ENCODE peak calls at places on chromosomes 12 and 14, in four cellular contexts. O is DND-41, W is lung, K is Karpas-422. Y is an unnamed sample.

GRCh38 chr14:100132903-100133510 is 26.4 kb downstream of the DEGS2 start:
- DNase-seq in K (no peak), O (no peak), W (no peak), Y (no peak)

GRCh38 chr12:30447061-30447750 is 248.5 kb downstream of the IPO8 start:
- DNase-seq in O (no peak), W (no peak), K (no peak), Y (no peak)

GRCh38 chr14:99035268-99035667 is 236.7 kb downstream of the BCL11B start:
- DNase-seq in W (peak), O (no peak), K (no peak), Y (no peak)

GRCh38 chr12:122013136-122013535 is 8.5 kb upstream of the BCL7A start:
- DNase-seq in K (peak), W (no peak), O (no peak), Y (no peak)

GRCh38 chr12:22083167-22083566 is 37.1 kb downstream of the CMAS start:
- DNase-seq in K (peak), O (no peak), W (no peak), Y (peak)

GRCh38 chr12:117051380-117051779 is 47.8 kb downstream of the TESC start:
- DNase-seq in W (no peak), K (peak), O (no peak), Y (no peak)

GRCh38 chr12:57604454-57605307 is at the start of gene DTX3:
- DNase-seq in W (no peak), K (peak), O (peak), Y (no peak)

GRCh38 chr12:105235299-105235746 is 651 bp downstream of the APPL2 start:
- DNase-seq in O (peak), W (no peak), K (peak), Y (no peak)

GRCh38 chr14:49206832-49207231 is 379.3 kb downstream of the RPS29 start:
- DNase-seq in W (no peak), O (no peak), K (no peak), Y (no peak)

GRCh38 chr14:68268719-68269118 is 449.1 kb downstream of the RAD51B start:
- DNase-seq in W (no peak), K (no peak), O (no peak), Y (no peak)

GRCh38 chr14:100601064-100601463 is 13.8 kb upstream of the BEGAIN start:
- DNase-seq in W (no peak), K (no peak), O (no peak), Y (no peak)

GRCh38 chr14:53619625-53620324 is 336.9 kb downstream of the BMP4 start:
- DNase-seq in W (no peak), K (no peak), O (no peak), Y (no peak)

GRCh38 chr14:72975776-72976175 is 49.5 kb downstream of the DCAF4 start:
- DNase-seq in W (no peak), K (peak), O (no peak), Y (no peak)

GRCh38 chr12:8033153-8034044 is 883 bp downstream of the FOXJ2 start:
- DNase-seq in K (peak), W (peak), O (peak), Y (peak)

GRCh38 chr14:100297320-100298300 is 8.6 kb downstream of the SLC25A29 start:
- DNase-seq in W (peak), K (peak), O (no peak), Y (peak)

GRCh38 chr14:55094630-55095157 is 34.4 kb upstream of the LGALS3 start:
- DNase-seq in K (no peak), W (no peak), O (no peak), Y (no peak)

GRCh38 chr14:69713127-69713800 is 53.7 kb upstream of the SRSF5 start:
- DNase-seq in W (no peak), O (no peak), K (no peak), Y (no peak)

GRCh38 chr14:101127239-101127638 is 223.7 kb upstream of the RTL1 start:
- DNase-seq in W (peak), O (no peak), K (no peak), Y (no peak)

GRCh38 chr12:129423041-129423580 is 480.7 kb downstream of the TMEM132D start:
- DNase-seq in W (no peak), K (no peak), O (no peak), Y (no peak)

GRCh38 chr14:37858733-37859132 is 263.3 kb downstream of the TTC6 start:
- DNase-seq in O (no peak), K (no peak), W (no peak), Y (no peak)

GRCh38 chr14:24246765-24247212 is 4.4 kb upstream of the TINF2 start:
- DNase-seq in O (no peak), W (no peak), K (no peak), Y (no peak)

GRCh38 chr14:89190779-89191513 is 226.1 kb downstream of the FOXN3 start:
- DNase-seq in W (no peak), K (no peak), O (no peak), Y (no peak)

GRCh38 chr12:6326316-6326959 is 15.4 kb downstream of the TNFRSF1A start:
- DNase-seq in W (no peak), O (peak), K (peak), Y (no peak)

GRCh38 chr12:56987011-56987410 is 19.3 kb downstream of the ZBTB39 start:
- DNase-seq in O (no peak), K (no peak), W (no peak), Y (no peak)

GRCh38 chr12:39065455-39065854 is 160.1 kb upstream of the CPNE8 start:
- DNase-seq in K (no peak), W (no peak), O (no peak), Y (no peak)

GRCh38 chr12:25929096-25929637 is 29.3 kb upstream of the RASSF8 start:
- DNase-seq in K (no peak), O (no peak), W (no peak), Y (no peak)

GRCh38 chr12:104958009-104958945 is at the start of gene SLC41A2:
- DNase-seq in W (peak), O (peak), K (peak), Y (peak)

GRCh38 chr12:116358850-116359761 is 81.6 kb upstream of the MED13L start:
- DNase-seq in K (peak), O (peak), W (peak), Y (peak)

GRCh38 chr14:99516156-99517045 is 35.2 kb downstream of the CCNK start:
- DNase-seq in W (no peak), O (no peak), K (no peak), Y (no peak)

GRCh38 chr14:34103176-34103575 is 152.3 kb upstream of the EGLN3 start:
- DNase-seq in K (no peak), O (no peak), W (no peak), Y (no peak)

GRCh38 chr12:112904571-112904970 is 2.2 kb upstream of the OAS1 start:
- DNase-seq in O (no peak), K (no peak), W (no peak), Y (no peak)

GRCh38 chr12:112907415-112908157 is 824 bp downstream of the OAS1 start:
- DNase-seq in O (no peak), W (no peak), K (peak), Y (no peak)

GRCh38 chr12:112905451-112906089 is 1.2 kb upstream of the OAS1 start:
- DNase-seq in O (no peak), W (no peak), K (no peak), Y (no peak)

GRCh38 chr12:112908548-112908947 is 1.8 kb downstream of the OAS1 start:
- DNase-seq in W (no peak), K (no peak), O (no peak), Y (no peak)

GRCh38 chr12:112906712-112907414 is at the start of gene OAS1:
- DNase-seq in O (peak), W (peak), K (peak), Y (no peak)
- H3K27ac ChIP-seq in O (peak), W (peak), K (peak), Y (peak)

GRCh38 chr14:32197919-32198318 is 3.9 kb upstream of the RNU6-7 start:
- DNase-seq in K (no peak), O (no peak), W (no peak), Y (no peak)
- H3K27ac ChIP-seq in K (no peak), O (no peak), W (no peak), Y (no peak)

GRCh38 chr12:49750027-49750977 is 8.9 kb downstream of the TMBIM6 start:
- DNase-seq in K (peak), O (peak), W (no peak), Y (no peak)
- H3K27ac ChIP-seq in K (peak), O (no peak), W (peak), Y (peak)

GRCh38 chr14:42014301-42014700 is 407.6 kb downstream of the LRFN5 start:
- DNase-seq in O (no peak), K (no peak), W (no peak), Y (no peak)

GRCh38 chr14:42011221-42011620 is 404.5 kb downstream of the LRFN5 start:
- DNase-seq in O (no peak), W (no peak), K (no peak), Y (no peak)

GRCh38 chr14:42013560-42013959 is 406.9 kb downstream of the LRFN5 start:
- DNase-seq in W (no peak), O (no peak), K (no peak), Y (no peak)
- H3K27ac ChIP-seq in W (no peak), O (no peak), K (no peak), Y (no peak)

GRCh38 chr14:95394981-95395737 is 75.5 kb upstream of the CLMN start:
- DNase-seq in O (no peak), W (no peak), K (no peak), Y (no peak)
- H3K27ac ChIP-seq in O (no peak), W (no peak), K (no peak), Y (no peak)

DNA sequence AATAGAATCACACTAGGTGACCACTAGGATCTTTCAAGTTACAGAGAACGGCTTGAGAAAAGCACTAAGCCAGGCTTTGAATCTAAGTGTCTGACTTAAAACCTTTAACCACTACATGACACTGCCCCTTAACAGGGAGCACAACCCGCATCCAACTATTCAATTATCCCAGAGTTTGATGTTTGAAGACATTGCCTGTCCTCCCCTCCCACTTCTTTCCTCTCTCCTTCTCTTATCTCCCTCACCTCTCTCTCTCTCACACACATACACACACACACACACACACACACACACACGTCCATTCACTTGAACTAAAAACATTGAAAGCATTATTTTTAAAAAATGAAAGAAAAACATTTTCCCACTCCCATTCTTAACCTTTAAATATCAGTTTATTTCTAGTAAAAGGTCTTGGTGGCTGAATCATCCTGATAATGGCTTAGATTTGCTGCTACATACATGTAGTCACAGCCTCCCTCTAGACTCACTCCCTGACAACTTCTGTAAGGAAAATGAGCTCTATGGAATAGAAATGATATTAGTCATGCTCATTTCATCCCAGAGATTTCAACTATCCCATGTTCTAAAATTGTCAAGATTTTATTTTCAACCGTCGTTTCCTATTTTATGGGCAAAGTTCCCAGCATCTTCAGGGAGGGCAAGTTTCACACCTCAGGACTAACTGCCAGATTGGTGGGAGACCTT is 53.5 kb upstream of the RAP1B start:
- DNase-seq in W (no peak), K (no peak), O (no peak), Y (no peak)
- H3K27ac ChIP-seq in W (no peak), K (no peak), O (no peak), Y (no peak)

GRCh38 chr12:100797786-100798580 is 3.4 kb downstream of the ANO4 start:
- DNase-seq in K (no peak), W (no peak), O (no peak), Y (no peak)

GRCh38 chr12:100796616-100797015 is 2.0 kb downstream of the ANO4 start:
- DNase-seq in O (no peak), K (no peak), W (no peak), Y (no peak)

GRCh38 chr12:100799770-100800169 is 5.2 kb downstream of the ANO4 start:
- DNase-seq in O (no peak), K (no peak), W (no peak), Y (no peak)

GRCh38 chr12:100797246-100797645 is 2.7 kb downstream of the ANO4 start:
- DNase-seq in O (no peak), W (no peak), K (no peak), Y (no peak)

DNA sequence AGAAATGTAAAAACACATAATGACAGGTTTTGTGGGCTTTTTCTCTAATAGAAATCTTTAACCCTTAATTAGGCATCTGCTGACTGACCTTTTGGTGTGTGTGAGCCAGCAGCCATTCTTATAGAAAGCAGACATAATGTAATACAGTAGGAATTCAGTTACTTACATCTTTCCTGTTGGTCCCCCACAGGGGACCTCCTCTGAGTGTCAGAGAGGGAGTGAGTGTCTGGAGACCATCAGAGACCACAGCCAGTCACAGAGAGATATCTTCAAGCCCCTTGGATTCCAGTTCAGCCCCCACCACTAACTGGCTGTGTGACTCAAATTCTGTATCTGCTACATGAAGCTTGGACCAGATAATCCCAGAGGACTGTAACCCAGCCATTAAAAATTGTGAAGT is 4.2 kb downstream of the ANO4 start:
- DNase-seq in O (no peak), K (no peak), W (no peak), Y (no peak)
- H3K27ac ChIP-seq in O (no peak), K (no peak), W (no peak), Y (no peak)

GRCh38 chr12:49133590-49133989 is 2.4 kb upstream of the TUBA1B start:
- DNase-seq in K (no peak), O (no peak), W (no peak), Y (no peak)

GRCh38 chr12:49144384-49144783 is 13.2 kb upstream of the TUBA1B start:
- DNase-seq in W (no peak), O (no peak), K (no peak), Y (no peak)

GRCh38 chr12:49138587-49138986 is 7.4 kb upstream of the TUBA1B start:
- DNase-seq in W (no peak), O (no peak), K (no peak), Y (no peak)

GRCh38 chr12:49137476-49137875 is 6.3 kb upstream of the TUBA1B start:
- DNase-seq in K (no peak), W (no peak), O (no peak), Y (no peak)

DNA sequence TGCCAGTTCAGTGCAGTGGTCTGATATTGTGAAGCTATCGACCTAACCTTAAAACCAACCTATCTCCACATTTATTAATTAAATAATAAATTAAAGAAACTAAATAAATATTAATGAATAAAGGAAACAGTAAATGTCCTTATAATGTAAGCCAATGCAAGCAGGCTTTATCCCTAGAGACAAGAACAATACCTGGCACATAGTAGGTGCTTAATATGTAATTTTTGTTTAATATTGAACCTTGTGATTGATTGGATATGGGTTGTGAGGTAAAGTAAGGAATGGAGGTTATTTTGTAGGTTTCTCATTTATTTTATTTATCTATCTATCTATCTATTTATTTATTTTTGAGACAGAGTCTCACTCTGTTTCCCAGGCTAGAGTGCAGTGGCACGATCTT is 7.8 kb upstream of the TUBA1B start:
- DNase-seq in K (no peak), O (no peak), W (no peak), Y (no peak)
- H3K27ac ChIP-seq in K (no peak), O (no peak), W (no peak), Y (no peak)

DNA sequence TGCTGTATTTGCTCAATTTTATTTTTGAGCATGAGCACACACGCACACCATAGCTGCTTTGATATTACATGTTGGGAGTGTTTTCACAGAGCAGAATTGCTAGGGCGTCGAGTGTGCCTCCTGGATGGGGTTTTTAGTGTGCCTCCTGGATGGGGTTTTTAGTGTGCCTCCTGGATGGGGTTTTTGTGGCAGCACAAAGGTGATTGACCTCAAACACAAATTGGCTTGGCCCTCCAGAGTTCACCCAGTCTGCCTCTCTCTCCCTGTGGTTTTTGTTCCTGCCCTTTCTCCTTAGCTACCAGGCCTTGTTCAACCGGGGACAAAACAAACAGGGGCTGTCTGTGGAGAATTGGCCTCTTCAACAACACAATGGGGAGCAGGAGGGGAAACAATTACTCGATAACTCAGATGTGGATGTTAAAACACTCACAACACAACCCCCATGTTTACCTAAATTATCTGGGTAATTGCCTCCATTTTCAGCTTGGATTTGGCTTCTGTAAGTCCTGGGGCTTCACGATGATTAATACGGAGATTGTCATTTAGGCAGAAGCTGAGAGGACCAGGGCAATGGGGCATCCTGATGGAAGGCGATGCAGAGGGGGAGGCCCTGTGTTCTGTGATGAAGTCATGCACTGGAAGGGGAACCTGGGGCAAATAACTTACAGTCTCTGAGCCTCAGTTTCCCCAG is 26.9 kb downstream of the TBX3 start:
- DNase-seq in W (no peak), K (no peak), O (no peak), Y (no peak)
- H3K27ac ChIP-seq in W (no peak), K (no peak), O (no peak), Y (no peak)

DNA sequence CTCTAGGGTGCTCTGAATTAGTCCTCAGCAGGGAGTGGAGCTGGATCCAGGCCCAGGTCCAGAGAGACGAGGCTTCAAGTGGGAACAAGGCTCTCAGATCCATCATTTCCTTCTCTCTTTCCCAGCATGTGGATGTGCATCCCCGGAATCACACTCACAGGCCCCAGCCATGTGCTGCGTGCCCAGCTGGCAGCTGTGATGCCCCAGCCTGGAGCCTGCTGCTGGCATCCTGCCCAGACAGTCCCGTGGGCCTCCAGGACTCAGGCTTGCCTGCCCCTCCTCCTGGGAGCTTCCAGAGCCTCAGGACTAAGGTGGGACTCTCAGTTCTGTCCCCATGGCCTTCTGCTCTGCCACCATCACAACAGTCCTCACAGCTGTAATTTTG is 6.2 kb upstream of the KRT84 start:
- DNase-seq in K (no peak), W (no peak), O (no peak), Y (no peak)
- H3K27ac ChIP-seq in K (no peak), W (no peak), O (no peak), Y (no peak)